ENCODE peak calls at places on chromosome 6, in six cellular contexts. O is stimulated activated CD4-positive, alpha-beta T cell treated with anti-CD3 and anti-CD28 coated beads, Interleukin-12 subunit alpha, Interleukin-12 subunit beta, amount 100 ng/mL, for 24 hours; A is nephron progenitor cell; V is A549; K is NB4; B is activated naive CD4-positive, alpha-beta T cell. J is an unnamed sample.

GRCh38 chr6:11806561-11807317 is 28.1 kb upstream of the ADTRP start:
- DNase-seq in O (no peak), A (no peak), V (no peak), K (no peak), B (no peak), J (no peak)

GRCh38 chr6:31834704-31835375 is 7.3 kb downstream of the HSPA1B start:
- DNase-seq in O (peak; percentile 70), A (peak; percentile 71), V (peak; percentile 79), K (peak; percentile 86), B (peak; percentile 62), J (peak; percentile 84)

GRCh38 chr6:6179858-6180257 is 140.6 kb downstream of the F13A1 start:
- DNase-seq in O (no peak), A (peak; percentile 17), V (peak; percentile 4), K (no peak), B (no peak), J (no peak)

GRCh38 chr6:108592371-108593337 is 31.9 kb downstream of the FOXO3 start:
- DNase-seq in O (peak; percentile 16), A (peak; percentile 25), V (no peak), K (peak; percentile 89), B (no peak), J (peak; percentile 34)

GRCh38 chr6:53593001-53593488 is 48.1 kb upstream of the GCLC start:
- DNase-seq in O (no peak), A (no peak), V (no peak), K (peak; percentile 54), B (no peak), J (no peak)

GRCh38 chr6:142850653-142851434 is 94.1 kb downstream of the HIVEP2 start:
- DNase-seq in O (no peak), A (no peak), V (no peak), K (no peak), B (no peak), J (no peak)

GRCh38 chr6:111087871-111088667 is 766 bp downstream of the SLC16A10 start:
- DNase-seq in O (peak; percentile 59), A (peak; percentile 60), V (no peak), K (peak; percentile 61), B (peak; percentile 17), J (peak; percentile 86)

GRCh38 chr6:56424068-56424467 is 176.7 kb upstream of the COL21A1 start:
- DNase-seq in O (no peak), A (no peak), V (no peak), K (no peak), B (no peak), J (no peak)

GRCh38 chr6:16876201-16876600 is 114.9 kb upstream of the ATXN1 start:
- DNase-seq in O (no peak), A (no peak), V (no peak), K (no peak), B (no peak), J (no peak)

GRCh38 chr6:22110042-22110441 is 186.8 kb downstream of the PRL start:
- DNase-seq in O (no peak), A (no peak), V (no peak), K (no peak), B (no peak), J (no peak)

GRCh38 chr6:163054641-163055040 is 326.9 kb downstream of the PACRG start:
- DNase-seq in O (no peak), A (no peak), V (no peak), K (no peak), B (no peak), J (no peak)

J was measured in HAP-1.